ENCODE peak calls at places on chromosomes 2 and 18, in eight cellular contexts. I is tibial artery, A is left ventricle myocardium inferior, Z is pancreas, Q is lung, H is upper lobe of right lung, S is SJSA1, C is esophagus muscularis mucosa. M is an unnamed sample. For H3K4me1 and H3K36me3, the result is how much of the 10 kb centered on the place peaks cover.

GRCh38 chr2:19785432-19785831 is 116.4 kb downstream of the TTC32 start:
- DNase-seq in I (no peak), A (no peak), Z (no peak), Q (no peak), H (no peak), S (no peak), C (no peak), M (no peak)

GRCh38 chr2:102839668-102840388 is 78.0 kb downstream of the TMEM182 start:
- DNase-seq in I (no peak), A (no peak), Z (no peak), Q (no peak), H (no peak), S (no peak), C (no peak), M (no peak)

GRCh38 chr2:38146302-38146916 is 70.5 kb upstream of the CYP1B1 start:
- DNase-seq in I (peak), A (peak), Z (no peak), Q (no peak), H (peak), S (peak), C (no peak), M (peak)

GRCh38 chr2:46284812-46285211 is 12.4 kb upstream of the EPAS1 start:
- DNase-seq in I (no peak), A (no peak), Z (no peak), Q (no peak), H (no peak), S (no peak), C (no peak), M (no peak)

GRCh38 chr2:82694431-82694830 is 1764.6 kb downstream of the SUCLG1 start:
- DNase-seq in I (no peak), A (no peak), Z (no peak), Q (no peak), H (no peak), S (no peak), C (no peak), M (no peak)

GRCh38 chr2:171342014-171342413 is 91.8 kb downstream of the METTL8 start:
- DNase-seq in I (no peak), A (no peak), Z (no peak), Q (no peak), H (no peak), S (no peak), C (no peak), M (no peak)

GRCh38 chr2:69805887-69806286 is 23.6 kb upstream of the GMCL1 start:
- DNase-seq in I (no peak), A (no peak), Z (no peak), Q (no peak), H (no peak), S (no peak), C (no peak), M (no peak)

GRCh38 chr18:8798996-8799395 is 93.6 kb downstream of the MTCL1 start:
- DNase-seq in I (no peak), A (no peak), Z (no peak), Q (no peak), H (no peak), S (no peak), C (no peak), M (no peak)

GRCh38 chr2:79952561-79952960 is 352.0 kb downstream of the LRRTM1 start:
- DNase-seq in I (no peak), A (no peak), Z (no peak), Q (no peak), H (no peak), S (no peak), C (no peak), M (no peak)

GRCh38 chr2:217162533-217162932 is 302.7 kb upstream of the TNP1 start:
- DNase-seq in I (no peak), A (no peak), Z (no peak), Q (no peak), H (no peak), S (peak), C (peak), M (no peak)

GRCh38 chr2:45670646-45671045 is 19.2 kb downstream of the PRKCE start:
- DNase-seq in I (no peak), A (no peak), Z (no peak), Q (no peak), H (no peak), S (no peak), C (no peak), M (no peak)

GRCh38 chr2:47771211-47771610 is 11.7 kb upstream of the MSH6 start:
- DNase-seq in I (no peak), A (no peak), Z (no peak), Q (no peak), H (no peak), S (peak), C (no peak), M (no peak)

GRCh38 chr2:211181626-211182025 is 625.2 kb downstream of the CPS1 start:
- DNase-seq in I (no peak), A (no peak), Z (no peak), Q (peak), H (peak), S (no peak), C (no peak), M (no peak)

GRCh38 chr2:210955591-210955990 is 399.2 kb downstream of the CPS1 start:
- DNase-seq in I (no peak), A (no peak), Z (no peak), Q (no peak), H (no peak), S (no peak), C (no peak), M (no peak)

GRCh38 chr2:119025013-119025412 is 83.0 kb downstream of the MARCO start:
- DNase-seq in I (no peak), A (no peak), Z (no peak), Q (no peak), H (no peak), S (no peak), C (peak), M (no peak)

DNA sequence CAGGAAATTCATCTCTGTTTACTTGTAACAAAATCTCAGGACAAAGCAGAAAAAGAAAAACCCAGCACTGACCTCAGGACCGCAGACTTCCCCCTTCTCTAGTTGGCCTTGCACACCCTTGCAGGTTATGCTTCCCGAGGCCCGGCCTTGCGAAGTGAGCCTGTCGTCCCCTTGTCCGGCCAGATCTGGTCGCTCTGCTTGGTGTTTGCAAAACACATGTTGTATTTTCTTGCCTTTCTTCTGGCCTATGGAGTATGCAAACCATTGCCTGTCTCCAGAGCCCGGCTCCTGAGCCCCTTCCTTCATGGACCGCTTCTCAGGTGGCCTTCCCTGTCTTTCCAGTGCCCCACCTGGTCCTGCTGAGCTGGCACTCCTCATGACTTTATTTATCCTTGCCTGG is 4.8 kb downstream of the IMPA2 start:
- DNase-seq in I (no peak), A (no peak), Z (peak), Q (no peak), H (peak), S (no peak), C (no peak), M (no peak)
- H3K4me1 ChIP-seq in I (under half), A (half or more), Z (half or more), Q (under half), H (under half), S (under half), C (half or more), M (under half)

GRCh38 chr2:151156943-151157705 is 104.5 kb downstream of the RBM43 start:
- DNase-seq in I (no peak), A (no peak), Z (no peak), Q (no peak), H (no peak), S (no peak), C (no peak), M (no peak)
- H3K27ac ChIP-seq in I (no peak), A (no peak), Z (no peak), Q (no peak), H (no peak), S (no peak), C (no peak), M (no peak)

DNA sequence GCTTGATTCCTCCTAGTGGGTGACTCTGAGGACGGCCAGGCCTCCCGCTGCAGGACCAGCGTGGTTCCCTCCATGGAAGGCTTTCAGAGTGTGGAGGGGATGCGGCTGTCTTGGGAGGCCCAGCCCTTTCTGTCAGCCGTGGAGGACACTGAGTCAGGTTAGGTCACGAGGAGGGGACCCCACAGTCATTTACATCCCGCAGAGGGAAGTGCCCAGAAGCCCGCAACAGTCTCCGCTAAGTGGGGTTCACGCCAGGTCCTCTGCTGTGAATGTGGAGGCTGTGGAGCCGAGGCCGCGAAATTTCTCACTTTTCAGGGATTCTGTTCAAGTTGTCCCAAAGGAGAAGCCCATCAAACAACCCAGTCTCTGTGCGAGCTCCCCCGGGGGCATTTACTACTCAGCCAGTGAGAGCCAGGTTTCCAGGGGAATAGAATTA is 8.8 kb downstream of the ACKR3 start:
- DNase-seq in I (no peak), A (no peak), Z (no peak), Q (no peak), H (no peak), S (no peak), C (no peak), M (no peak)
- H3K36me3 ChIP-seq in I (under half), A (under half), Z (under half), Q (under half), H (under half), S (under half), C (under half), M (under half)

DNA sequence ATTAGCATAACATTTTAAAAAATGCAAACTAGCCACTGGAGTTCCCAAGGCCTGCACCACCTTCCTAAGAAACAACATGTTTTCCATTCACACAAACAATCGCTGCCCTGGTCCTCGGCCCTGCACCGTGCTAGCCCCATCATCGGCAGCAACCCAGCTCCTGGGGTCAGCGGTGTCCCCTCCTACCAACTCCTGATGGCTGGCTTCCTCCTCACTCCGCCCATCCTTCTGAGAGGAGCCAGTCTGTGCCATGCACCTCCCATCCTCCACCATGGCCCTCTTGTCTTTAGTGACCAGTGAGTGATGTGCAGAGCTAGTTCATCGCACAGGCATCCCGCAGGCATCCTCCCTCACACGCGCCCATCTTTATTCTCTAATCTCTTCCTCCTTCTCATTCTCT is 81.9 kb downstream of the LONRF2 start:
- DNase-seq in I (no peak), A (no peak), Z (no peak), Q (no peak), H (no peak), S (no peak), C (no peak), M (no peak)
- H3K4me1 ChIP-seq in I (under half), A (under half), Z (under half), Q (under half), H (under half), S (under half), C (under half), M (under half)

GRCh38 chr18:11752116-11752911 is 63.2 kb downstream of the GNAL start:
- DNase-seq in I (no peak), A (no peak), Z (no peak), Q (no peak), H (no peak), S (peak), C (no peak), M (no peak)

GRCh38 chr18:11750171-11750570 is 61.1 kb downstream of the GNAL start:
- DNase-seq in I (no peak), A (no peak), Z (no peak), Q (no peak), H (no peak), S (no peak), C (no peak), M (no peak)

GRCh38 chr18:11751305-11752115 is 62.4 kb downstream of the GNAL start:
- DNase-seq in I (no peak), A (no peak), Z (peak), Q (no peak), H (no peak), S (no peak), C (no peak), M (no peak)

GRCh38 chr18:11749305-11749704 is 60.2 kb downstream of the GNAL start:
- DNase-seq in I (no peak), A (no peak), Z (no peak), Q (no peak), H (no peak), S (no peak), C (no peak), M (no peak)

DNA sequence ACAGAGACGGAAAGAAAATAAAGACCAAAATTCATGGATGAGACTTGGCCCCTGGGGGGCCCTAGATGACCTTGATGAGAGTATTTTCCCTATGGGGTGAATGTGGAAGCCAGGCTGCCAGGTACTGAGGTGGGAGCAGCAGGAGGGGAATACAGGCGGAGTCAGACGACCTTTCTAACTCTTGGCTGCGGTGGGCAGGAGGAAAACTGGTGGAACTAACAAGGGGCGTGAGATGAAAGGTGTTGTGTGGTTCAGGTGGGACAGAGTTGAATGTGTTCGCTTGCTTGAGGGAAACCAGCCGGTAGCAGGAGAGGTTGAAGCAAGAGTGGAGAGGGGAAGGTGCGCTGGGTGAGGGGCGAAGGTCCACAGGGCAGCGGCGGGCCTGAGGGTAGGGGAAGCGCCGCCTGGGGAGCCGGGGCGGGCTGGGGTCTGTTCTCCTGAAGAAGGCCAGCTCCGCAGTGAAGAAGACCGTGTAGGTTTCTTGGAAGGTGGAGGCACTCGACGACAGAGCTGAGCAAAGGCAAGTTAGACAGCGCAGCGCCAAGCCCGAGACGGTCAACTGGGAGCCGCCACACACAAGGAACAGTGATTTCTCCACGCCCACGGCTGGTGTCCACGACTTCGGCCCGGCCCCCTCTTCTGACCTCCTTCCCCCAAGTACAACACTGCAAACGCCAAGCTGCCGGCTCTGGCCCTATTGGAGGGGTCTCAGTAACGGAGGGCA is 61.7 kb downstream of the GNAL start:
- DNase-seq in I (no peak), A (no peak), Z (no peak), Q (no peak), H (no peak), S (no peak), C (no peak), M (no peak)
- H3K27ac ChIP-seq in I (no peak), A (no peak), Z (no peak), Q (no peak), H (no peak), S (no peak), C (no peak), M (no peak)

GRCh38 chr18:69400976-69401474 is 337 bp downstream of the DOK6 start:
- DNase-seq in I (no peak), A (peak), Z (peak), Q (no peak), H (peak), S (no peak), C (no peak), M (peak)
- H3K36me3 ChIP-seq in I (under half), A (under half), Z (under half), Q (under half), H (under half), S (under half), C (under half), M (under half)

DNA sequence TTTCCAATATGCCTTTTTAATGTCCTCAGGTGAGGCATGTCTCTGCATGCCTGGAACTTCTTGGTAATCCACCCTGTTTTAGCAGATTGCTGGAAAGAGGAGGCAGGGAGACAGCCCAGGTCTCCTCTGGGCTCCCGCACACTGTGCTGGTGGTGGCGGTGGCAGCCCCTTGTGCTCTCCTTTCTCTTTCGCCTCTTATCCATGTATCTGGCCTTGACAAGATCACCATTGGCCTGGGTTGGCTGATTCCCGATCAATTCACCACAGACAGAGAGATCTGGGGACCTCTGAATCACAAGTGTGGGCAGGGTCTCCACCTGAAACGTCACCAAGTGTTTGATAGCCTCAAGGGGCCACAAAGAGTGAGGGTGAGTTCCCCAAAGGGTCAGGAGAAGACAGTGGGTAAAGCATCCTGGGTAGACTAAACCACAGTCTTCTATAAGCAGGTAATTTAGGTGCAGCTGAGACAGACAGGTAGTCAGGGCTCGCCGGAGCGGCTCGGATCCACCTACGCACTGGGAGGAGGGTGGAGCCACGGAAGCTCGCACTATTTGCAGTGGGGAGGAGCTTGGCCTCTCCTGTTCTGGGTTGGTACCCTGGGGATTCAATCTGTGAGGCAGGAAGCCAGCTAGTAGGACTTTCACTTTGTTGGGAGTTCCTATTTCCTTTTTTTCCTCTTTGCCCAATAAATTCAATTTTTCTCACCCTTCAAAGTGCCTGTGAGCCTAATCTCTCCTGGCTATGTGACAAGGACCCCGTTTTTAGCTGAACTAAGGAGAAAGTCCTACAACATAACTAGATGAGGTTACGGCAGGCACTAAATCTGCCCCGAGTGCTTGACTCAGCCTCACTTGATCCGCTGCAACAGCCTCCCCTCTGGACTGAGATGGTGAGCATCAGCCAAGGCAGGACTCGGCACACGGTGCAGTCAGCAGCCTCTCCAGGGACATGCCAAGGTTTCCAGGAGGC is 57.6 kb downstream of the SLC4A3 start:
- DNase-seq in I (peak), A (peak), Z (peak), Q (peak), H (peak), S (no peak), C (no peak), M (peak)
- H3K4me1 ChIP-seq in I (under half), A (under half), Z (under half), Q (under half), H (under half), S (under half), C (under half), M (under half)